ENCODE peak calls at places on chromosomes 3 and 15, in ten cellular contexts. U is progenitor cell of endocrine pancreas; Y is PC-3; H is CD8-positive, alpha-beta T cell; J is kidney; E is BE2C; P is IMR-90; L is GM23338; W is CD14-positive monocyte; K is transverse colon. Z is an unnamed sample.

GRCh38 chr15:82712036-82712435 is 2.4 kb upstream of the AP3B2 start:
- DNase-seq in U (no peak), Y (no peak), H (no peak), J (no peak), E (no peak), P (no peak), L (no peak), W (no peak), K (no peak), Z (no peak)

GRCh38 chr15:41487376-41487775 is 6.3 kb upstream of the ITPKA start:
- DNase-seq in U (no peak), Y (no peak), H (no peak), J (no peak), E (no peak), P (no peak), L (no peak), W (no peak), K (no peak), Z (no peak)

GRCh38 chr3:184864012-184864411 is 52.0 kb downstream of the VPS8 start:
- DNase-seq in U (no peak), Y (no peak), H (no peak), J (no peak), E (no peak), P (no peak), L (no peak), W (no peak), K (no peak), Z (no peak)

GRCh38 chr15:48170981-48171380 is 7.1 kb downstream of the MYEF2 start:
- DNase-seq in U (no peak), Y (no peak), H (no peak), J (no peak), E (no peak), P (no peak), L (no peak), W (no peak), K (no peak), Z (no peak)

GRCh38 chr15:51191072-51191665 is 96.5 kb upstream of the TNFAIP8L3 start:
- DNase-seq in U (no peak), Y (no peak), H (no peak), J (no peak), E (no peak), P (no peak), L (no peak), W (no peak), K (no peak), Z (no peak)

GRCh38 chr3:143974181-143974876 is 2.7 kb downstream of the DIPK2A start:
- DNase-seq in U (no peak), Y (no peak), H (no peak), J (no peak), E (no peak), P (no peak), L (no peak), W (no peak), K (no peak), Z (peak; percentile 32)

GRCh38 chr3:101619734-101620133 is 45.8 kb downstream of the PCNP start:
- DNase-seq in U (no peak), Y (no peak), H (no peak), J (no peak), E (no peak), P (no peak), L (no peak), W (no peak), K (no peak), Z (no peak)

GRCh38 chr3:69197922-69198540 is 75.6 kb upstream of the LMOD3 start:
- DNase-seq in U (no peak), Y (no peak), H (peak; percentile 85), J (no peak), E (no peak), P (no peak), L (no peak), W (no peak), K (peak; percentile 22), Z (no peak)

DNA sequence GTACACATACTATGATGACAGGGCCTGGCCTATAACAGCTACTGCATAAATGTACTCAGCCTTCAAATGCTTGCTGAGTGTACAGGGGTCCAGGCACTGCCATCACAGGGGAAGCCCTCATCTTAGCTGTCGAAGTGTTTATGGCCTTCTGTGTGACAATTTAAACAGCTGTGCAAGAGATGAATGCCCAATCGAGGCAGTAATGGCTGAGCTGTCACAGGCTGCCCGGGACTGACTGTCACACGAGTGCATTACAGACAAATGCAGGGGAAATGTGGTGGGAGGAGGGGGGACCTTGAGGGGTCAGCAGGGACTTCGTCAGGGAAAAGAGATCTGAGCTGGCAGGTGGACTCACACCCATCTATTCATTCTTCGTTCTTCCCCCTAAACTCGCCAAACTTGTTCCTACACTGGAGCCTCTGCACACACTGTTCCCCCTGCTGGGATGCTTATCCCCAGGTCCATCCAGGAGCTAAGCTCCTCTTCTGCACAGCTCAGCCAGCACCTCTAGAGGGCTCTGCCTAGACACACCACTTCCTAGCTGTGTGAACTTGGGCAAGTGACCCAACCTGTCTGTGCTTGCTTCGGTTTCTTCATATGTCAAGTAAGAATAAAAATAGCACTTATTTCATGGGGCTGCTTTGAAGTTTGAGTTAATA is 156.2 kb upstream of the IQSEC1 start:
- DNase-seq in U (no peak), Y (peak; percentile 92), H (no peak), J (peak; percentile 36), E (peak; percentile 20), P (peak; percentile 7), L (peak; percentile 87), W (no peak), K (no peak), Z (no peak)
- TF ChIP-seq CTCF in U (peak; percentile 39), Y (peak; percentile 92), H (no peak), J (peak; percentile 39), E (peak; percentile 55), P (peak; percentile 32), L (peak; percentile 72), W (no peak), K (no peak), Z (peak; percentile 53)

DNA sequence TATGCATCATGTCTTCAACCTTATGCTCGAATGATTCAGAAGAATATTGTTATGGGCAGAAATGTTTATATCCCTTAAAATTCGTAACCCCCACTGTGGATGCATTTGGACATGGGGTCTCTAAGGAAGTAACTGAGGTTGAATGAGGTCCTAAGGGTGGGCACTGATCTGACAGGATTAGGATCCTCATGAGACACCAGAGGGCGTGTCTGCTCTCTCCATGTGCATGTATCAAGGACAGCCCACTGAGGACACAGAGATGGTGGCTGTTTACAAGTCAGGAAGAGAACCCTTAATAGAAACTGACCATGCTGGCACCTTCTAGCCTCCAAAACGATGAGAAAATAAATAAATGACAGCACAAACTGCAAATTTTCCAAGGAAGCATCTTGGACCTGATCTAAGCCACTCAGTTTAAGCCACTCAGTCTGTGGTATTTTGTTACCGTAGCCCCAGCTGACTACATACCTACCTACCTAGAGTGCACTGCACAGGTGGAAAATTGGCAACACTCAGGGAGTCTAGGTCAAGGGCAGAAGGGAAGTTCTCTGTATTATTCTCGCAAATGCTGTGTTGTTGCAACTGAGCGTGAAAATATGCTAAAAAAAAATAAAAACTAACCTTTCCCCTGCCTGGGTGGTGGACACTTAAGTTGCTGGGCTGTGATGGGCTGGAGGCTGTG is 126.6 kb downstream of the TJP1 start:
- DNase-seq in U (no peak), Y (peak; percentile 34), H (no peak), J (no peak), E (no peak), P (no peak), L (peak; percentile 48), W (no peak), K (no peak), Z (no peak)
- TF ChIP-seq CTCF in U (no peak), Y (peak; percentile 46), H (no peak), J (no peak), E (peak; percentile 28), P (no peak), L (peak; percentile 51), W (no peak), K (no peak), Z (no peak)

GRCh38 chr3:62041681-62042080 is 331.7 kb downstream of the FEZF2 start:
- DNase-seq in U (no peak), Y (no peak), H (no peak), J (no peak), E (no peak), P (no peak), L (no peak), W (no peak), K (no peak), Z (no peak)

GRCh38 chr3:62044874-62045273 is 328.5 kb downstream of the FEZF2 start:
- DNase-seq in U (no peak), Y (no peak), H (no peak), J (no peak), E (no peak), P (no peak), L (peak; percentile 23), W (no peak), K (no peak), Z (no peak)

GRCh38 chr3:62036726-62037125 is 336.6 kb downstream of the FEZF2 start:
- DNase-seq in U (no peak), Y (no peak), H (no peak), J (no peak), E (peak; percentile 5), P (no peak), L (no peak), W (no peak), K (no peak), Z (no peak)

GRCh38 chr3:62035664-62036063 is 337.7 kb downstream of the FEZF2 start:
- DNase-seq in U (no peak), Y (no peak), H (no peak), J (no peak), E (no peak), P (no peak), L (no peak), W (no peak), K (no peak), Z (no peak)

DNA sequence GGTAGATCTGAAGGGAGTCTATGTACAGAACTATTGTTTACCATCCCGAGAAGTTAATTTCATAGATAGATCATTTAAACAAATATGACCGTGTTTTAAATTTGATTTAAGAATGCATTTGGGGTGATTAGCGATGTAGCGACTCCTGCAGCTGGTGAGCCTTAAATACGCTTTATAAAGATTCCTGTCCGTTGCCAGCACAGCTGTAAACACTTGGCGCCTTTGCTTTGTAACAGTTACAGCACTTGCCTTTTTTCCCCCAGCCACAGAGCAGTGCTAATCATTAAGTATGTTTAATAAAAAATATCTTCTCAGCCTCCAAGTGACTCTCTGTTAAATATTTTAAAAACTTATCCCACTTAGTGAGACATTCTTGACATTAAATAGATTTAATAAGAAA is 333.8 kb downstream of the FEZF2 start:
- DNase-seq in U (no peak), Y (no peak), H (no peak), J (no peak), E (no peak), P (no peak), L (no peak), W (no peak), K (no peak), Z (no peak)
- TF ChIP-seq CTCF in U (no peak), Y (no peak), H (no peak), J (no peak), E (no peak), P (no peak), L (no peak), W (no peak), K (no peak), Z (no peak)

DNA sequence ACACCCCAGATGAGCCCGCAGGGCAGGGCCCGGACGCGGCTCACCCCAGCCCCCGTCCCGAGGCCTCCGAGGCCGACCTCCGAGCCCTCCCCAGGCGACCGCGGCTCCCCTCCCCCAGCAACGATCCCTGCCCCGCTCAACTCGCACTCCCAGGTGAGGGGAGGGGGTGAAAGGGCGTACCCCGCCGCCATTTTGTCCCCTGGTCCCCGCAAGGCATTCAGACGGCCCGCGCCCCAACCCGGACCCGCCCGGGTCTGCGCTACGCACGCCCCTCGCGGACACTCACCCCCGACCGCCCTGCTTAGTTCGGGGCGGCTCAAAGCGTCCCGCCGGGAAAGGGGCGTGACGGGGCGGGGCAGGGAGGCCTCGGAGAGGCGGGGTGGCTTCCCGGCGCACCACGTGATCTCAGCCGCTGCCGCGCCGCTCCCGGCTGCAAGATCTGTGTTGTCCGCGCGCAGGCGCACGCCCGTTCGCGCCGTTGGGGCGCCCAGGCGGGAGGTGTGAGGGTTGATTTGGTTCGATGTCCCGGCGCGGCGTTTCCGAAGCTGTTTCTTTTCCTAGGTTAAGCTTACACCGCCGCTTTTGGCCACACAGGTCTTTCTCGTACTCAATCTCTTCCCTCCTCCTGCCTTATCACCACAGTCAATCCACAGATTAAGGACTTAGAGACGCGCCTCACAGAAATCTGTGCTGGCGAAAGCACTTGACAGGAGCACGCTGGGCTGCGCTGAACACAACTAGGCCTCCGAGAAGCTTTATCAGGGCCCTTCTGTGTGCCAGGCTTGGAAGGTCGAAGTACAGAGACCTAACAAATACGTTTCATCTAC is at the start of gene SCAPER:
- DNase-seq in U (peak; percentile 82), Y (peak; percentile 81), H (peak; percentile 92), J (peak; percentile 98), E (peak; percentile 94), P (peak; percentile 82), L (peak; percentile 93), W (peak; percentile 84), K (peak; percentile 95), Z (peak; percentile 88)
- TF ChIP-seq CTCF in U (no peak), Y (no peak), H (no peak), J (no peak), E (no peak), P (no peak), L (no peak), W (no peak), K (no peak), Z (no peak)

Z was measured in astrocyte of the spinal cord.